ENCODE peak calls at places on chromosomes 1 and 21, in five cellular contexts. R, W, Y, M and H are unnamed samples.

GRCh38 chr21:17834639-17835354 is 15.6 kb upstream of the C21orf91 start:
- DNase-seq in R (no peak), Y (no peak), W (no peak), M (no peak), H (no peak)

GRCh38 chr1:154276797-154277196 is 4.4 kb downstream of the HAX1 start:
- DNase-seq in Y (no peak), R (no peak), W (no peak), M (no peak), H (no peak)

GRCh38 chr1:228335406-228336307 is 71.0 kb downstream of the TRIM11 start:
- DNase-seq in M (no peak), R (no peak), Y (no peak), W (peak), H (no peak)

GRCh38 chr21:39670741-39671140 is 58.0 kb downstream of the B3GALT5 start:
- DNase-seq in W (no peak), M (no peak), Y (no peak), R (no peak), H (no peak)

GRCh38 chr21:37687001-37687400 is 229.3 kb downstream of the KCNJ6 start:
- DNase-seq in M (no peak), Y (no peak), W (no peak), R (no peak), H (no peak)

GRCh38 chr1:150472606-150473200 is 14.5 kb upstream of the TARS2 start:
- DNase-seq in R (no peak), M (no peak), Y (no peak), W (no peak), H (no peak)

GRCh38 chr1:188499690-188500089 is 1670.9 kb downstream of the PLA2G4A start:
- DNase-seq in Y (no peak), R (no peak), M (no peak), W (no peak), H (no peak)

GRCh38 chr1:90717665-90718410 is 736 bp upstream of the BARHL2 start:
- DNase-seq in M (no peak), R (no peak), Y (peak), W (no peak), H (no peak)

GRCh38 chr1:228062812-228063211 is 19.7 kb upstream of the ARF1 start:
- DNase-seq in M (no peak), R (peak), W (no peak), Y (no peak), H (no peak)

GRCh38 chr1:219417610-219418009 is 195.3 kb downstream of the ZC3H11B start:
- DNase-seq in R (no peak), W (no peak), Y (no peak), M (no peak), H (no peak)

DNA sequence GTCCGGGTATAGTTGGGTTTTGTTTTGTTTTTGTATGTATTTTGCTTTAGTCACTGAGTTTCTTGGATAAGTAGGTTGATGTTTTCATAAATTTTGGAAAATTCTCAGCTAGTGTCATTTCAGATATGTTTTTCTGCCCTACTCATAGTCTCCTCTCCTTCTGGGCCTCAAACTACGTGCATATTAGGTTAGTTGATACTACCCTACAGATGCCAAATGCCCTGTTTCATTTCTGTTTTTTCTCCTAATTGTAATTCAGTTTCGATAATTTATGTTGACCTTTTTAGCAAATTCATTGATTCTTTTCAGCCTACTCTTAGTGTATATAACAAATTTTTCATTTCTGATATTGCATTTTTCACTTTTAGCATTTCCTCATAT is 268.6 kb upstream of the RGS18 start:
- DNase-seq in R (no peak), M (no peak), W (no peak), Y (no peak), H (no peak)
- TF ChIP-seq CTCF in R (no peak), M (no peak), W (no peak), Y (no peak), H (no peak)

DNA sequence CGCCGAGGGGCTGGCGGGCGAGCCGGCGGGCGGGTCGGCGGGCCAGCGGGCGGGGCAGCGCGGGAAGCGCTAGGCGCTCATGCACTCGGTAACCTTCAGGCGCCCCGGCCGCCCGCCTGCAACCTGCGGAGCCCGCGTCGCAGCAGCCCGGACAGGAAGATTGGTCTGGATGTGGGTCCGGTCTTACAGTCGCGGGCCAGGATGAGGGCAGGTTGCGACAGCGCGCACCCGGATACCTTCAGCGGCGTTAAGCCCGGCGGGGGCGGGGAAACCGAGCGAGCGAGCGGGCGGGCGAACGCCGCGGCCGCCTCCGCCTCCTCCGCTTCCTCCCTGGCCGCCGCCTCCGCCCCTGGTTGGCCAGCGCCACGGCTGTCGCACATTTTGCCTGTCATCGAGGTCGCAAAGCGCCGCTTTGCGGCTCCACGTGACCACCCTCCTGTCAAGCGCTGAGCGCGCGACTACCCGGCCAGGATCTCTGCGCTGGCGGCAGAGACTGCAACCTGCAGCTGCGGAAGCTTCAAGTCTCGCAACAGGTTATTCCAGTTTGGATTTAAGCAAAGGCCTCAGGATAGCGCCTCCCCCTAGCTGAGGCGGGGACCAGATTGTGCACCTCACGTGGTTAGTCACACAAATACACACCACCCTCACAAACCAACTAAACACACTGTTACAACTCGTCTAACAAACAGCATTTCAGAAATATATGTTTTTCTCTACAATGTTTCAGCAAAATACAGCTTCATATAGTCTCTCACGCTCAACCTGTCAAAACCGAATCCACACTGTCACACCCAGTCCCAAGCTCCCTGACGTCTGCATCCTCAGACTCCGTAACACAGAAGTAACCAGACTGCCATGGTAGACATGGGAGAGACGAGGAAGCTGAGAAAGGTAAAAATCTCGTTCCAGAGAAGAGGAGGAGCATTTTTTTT is at the start of gene FAF1:
- DNase-seq in Y (peak), M (peak), W (peak), R (peak), H (peak)
- TF ChIP-seq CTCF in Y (peak), M (no peak), W (no peak), R (no peak), H (no peak)

GRCh38 chr1:19177811-19178210 is 32.3 kb downstream of the UBR4 start:
- DNase-seq in M (no peak), W (no peak), R (no peak), Y (no peak), H (no peak)

GRCh38 chr1:19182223-19182622 is 27.8 kb downstream of the UBR4 start:
- DNase-seq in Y (no peak), W (no peak), R (no peak), M (no peak), H (no peak)

GRCh38 chr1:19178734-19179398 is 31.2 kb downstream of the UBR4 start:
- DNase-seq in Y (no peak), W (no peak), R (no peak), M (no peak), H (no peak)

DNA sequence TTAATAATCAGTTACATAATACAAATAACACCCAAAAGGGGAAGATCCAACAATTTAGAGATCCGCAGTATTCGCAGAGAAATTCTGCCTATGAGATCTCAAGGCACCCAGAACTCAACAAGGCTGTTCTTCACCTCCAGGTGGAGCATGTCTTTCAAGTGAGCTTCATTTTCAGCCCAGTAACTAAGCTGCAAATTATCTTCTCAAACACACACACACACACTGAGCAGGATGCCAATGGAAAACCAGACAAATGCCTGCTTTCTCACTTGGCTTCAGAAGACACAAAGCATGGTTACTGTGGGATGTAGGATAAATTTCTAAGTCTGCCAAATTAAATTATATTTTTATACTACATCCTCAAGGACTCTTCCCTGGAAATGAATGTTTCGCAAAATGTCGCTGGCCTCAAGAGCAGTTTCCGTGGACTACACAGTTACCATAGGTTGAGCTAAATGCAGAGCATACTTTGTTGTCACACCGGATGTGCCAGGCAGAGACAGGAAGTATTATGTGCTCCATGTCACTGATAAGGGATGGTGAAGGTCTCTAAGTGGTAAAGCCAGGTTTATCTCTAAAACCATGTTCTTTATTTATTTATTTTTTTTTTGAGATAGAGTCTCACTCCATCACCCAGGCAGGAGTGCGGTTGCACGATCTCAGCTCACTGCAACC is 30.3 kb downstream of the UBR4 start:
- DNase-seq in Y (peak), W (no peak), M (no peak), R (peak), H (no peak)
- TF ChIP-seq CTCF in Y (peak), W (peak), M (peak), R (no peak), H (peak)

DNA sequence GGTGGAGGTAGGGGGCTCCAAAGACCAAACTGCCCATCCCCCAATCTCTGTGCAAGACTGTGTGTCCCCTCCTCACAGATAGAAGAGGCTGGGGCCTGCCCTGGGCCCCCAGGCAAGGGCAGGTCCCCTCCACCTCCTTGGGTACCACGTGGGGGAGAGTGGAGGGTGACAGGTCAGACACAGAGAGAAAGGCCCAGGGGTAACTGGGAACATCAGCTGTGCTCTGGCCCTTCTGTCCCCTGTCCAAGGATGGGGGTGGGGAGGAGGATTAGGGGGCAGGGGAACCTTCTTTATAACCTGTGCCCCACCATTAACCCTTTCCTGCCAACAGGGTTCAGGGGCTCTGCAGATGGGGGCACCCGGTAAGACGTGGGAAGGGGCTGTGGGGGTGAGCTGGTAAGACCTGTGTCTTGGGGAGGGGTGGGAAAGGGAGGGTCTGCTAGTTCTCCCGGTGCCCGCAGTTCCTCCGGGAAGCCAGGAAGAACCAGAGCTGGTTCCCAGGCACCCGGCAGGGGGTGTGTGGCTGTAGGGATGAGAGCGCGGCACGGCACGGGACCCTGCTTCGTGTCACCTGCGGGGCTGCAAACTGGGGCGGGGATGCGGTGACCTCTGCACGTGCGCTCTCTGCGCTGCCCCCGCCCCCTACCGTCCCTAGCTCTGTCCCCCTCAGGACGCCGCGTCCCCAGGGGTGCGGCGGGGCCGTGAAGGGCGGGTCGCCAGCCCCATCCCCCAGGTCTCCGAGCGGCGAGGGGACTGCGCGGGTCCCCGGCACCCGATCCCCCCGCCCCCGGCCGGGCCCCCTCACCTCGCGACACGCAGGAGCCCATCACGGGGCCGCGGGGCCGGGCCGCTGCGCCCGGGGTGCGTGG is 601 bp downstream of the FAM131C start:
- DNase-seq in M (no peak), W (no peak), Y (no peak), R (no peak), H (no peak)
- TF ChIP-seq CTCF in M (peak), W (no peak), Y (no peak), R (no peak), H (peak)

GRCh38 chr1:18564661-18565060 is 66.0 kb upstream of the PAX7 start:
- DNase-seq in R (no peak), Y (no peak), M (no peak), W (no peak), H (no peak)
- TF ChIP-seq CTCF in R (no peak), Y (no peak), M (no peak), W (no peak), H (no peak)

GRCh38 chr1:180533571-180533987 is 25.2 kb upstream of the OVAAL start:
- DNase-seq in R (peak), M (no peak), Y (peak), W (peak), H (no peak)
- TF ChIP-seq CTCF in R (peak), M (peak), Y (peak), W (peak), H (peak)